ENCODE peak calls at places on chromosomes 7 and 10, in four cellular contexts. A is A549, I is heart right ventricle, M is mammary epithelial cell. C is an unnamed sample.

GRCh38 chr7:100585511-100586265 is at the start of gene LRCH4:
- DNase-seq in A (peak), I (no peak), M (peak), C (no peak)

GRCh38 chr10:124341768-124342135 is 77.0 kb downstream of the OAT start:
- DNase-seq in A (no peak), I (no peak), M (no peak), C (no peak)

GRCh38 chr7:92456241-92456640 is 9.0 kb downstream of the GATAD1 start:
- DNase-seq in A (no peak), I (no peak), M (no peak), C (no peak)

GRCh38 chr7:18064242-18064838 is 36.7 kb upstream of the PRPS1L1 start:
- DNase-seq in A (peak), I (no peak), M (peak), C (no peak)

GRCh38 chr10:90162464-90162863 is 461.1 kb downstream of the KIF20B start:
- DNase-seq in A (no peak), I (no peak), M (peak), C (no peak)

GRCh38 chr10:43385412-43386004 is 14.1 kb downstream of the FXYD4 start:
- DNase-seq in A (no peak), I (no peak), M (no peak), C (no peak)

GRCh38 chr7:130998993-130999602 is 265.1 kb upstream of the KLF14 start:
- DNase-seq in A (no peak), I (no peak), M (peak), C (no peak)

GRCh38 chr10:119898577-119898976 is 6.0 kb downstream of the SEC23IP start:
- DNase-seq in A (no peak), I (no peak), M (no peak), C (no peak)

GRCh38 chr7:46776790-46777189 is 805.1 kb downstream of the TNS3 start:
- DNase-seq in A (no peak), I (no peak), M (peak), C (no peak)

GRCh38 chr10:121734517-121735137 is 136.4 kb upstream of the FGFR2 start:
- DNase-seq in A (peak), I (no peak), M (peak), C (no peak)

GRCh38 chr7:115009736-115010435 is 88.0 kb downstream of the MDFIC start:
- DNase-seq in A (no peak), I (peak), M (no peak), C (peak)

GRCh38 chr7:65371468-65371867 is 2.2 kb upstream of the ZNF92 start:
- DNase-seq in A (no peak), I (no peak), M (no peak), C (no peak)

GRCh38 chr10:43000651-43001426 is 76.0 kb upstream of the RET start:
- DNase-seq in A (no peak), I (no peak), M (no peak), C (no peak)

GRCh38 chr7:10022957-10023356 is 950.7 kb upstream of the PHF14 start:
- DNase-seq in A (no peak), I (peak), M (no peak), C (no peak)

GRCh38 chr10:73287441-73287840 is 35.0 kb upstream of the MRPS16 start:
- DNase-seq in A (no peak), I (no peak), M (no peak), C (no peak)

GRCh38 chr10:118568327-118568848 is 27.1 kb downstream of the PRLHR start:
- DNase-seq in A (peak), I (peak), M (peak), C (no peak)

GRCh38 chr10:21495686-21496284 is 29.7 kb downstream of the SKIDA1 start:
- DNase-seq in A (peak), I (peak), M (peak), C (peak)

GRCh38 chr7:96021533-96021932 is 249.2 kb downstream of the DYNC1I1 start:
- DNase-seq in A (no peak), I (no peak), M (peak), C (no peak)

GRCh38 chr7:332020-332517 is 42.1 kb downstream of the FOXL3 start:
- DNase-seq in A (no peak), I (no peak), M (no peak), C (no peak)

GRCh38 chr10:110919349-110919931 is at the start of gene SHOC2:
- DNase-seq in A (no peak), I (peak), M (no peak), C (peak)

GRCh38 chr7:92874567-92874966 is 38.2 kb upstream of the CDK6 start:
- DNase-seq in A (no peak), I (no peak), M (no peak), C (no peak)

GRCh38 chr7:28509256-28510021 is 97.1 kb downstream of the CREB5 start:
- DNase-seq in A (no peak), I (peak), M (peak), C (no peak)

GRCh38 chr10:94085288-94085687 is 91.6 kb downstream of the PLCE1 start:
- DNase-seq in A (no peak), I (no peak), M (no peak), C (no peak)

GRCh38 chr7:73905360-73905759 is 44.4 kb downstream of the TMEM270 start:
- DNase-seq in A (no peak), I (no peak), M (no peak), C (no peak)

GRCh38 chr7:139936760-139937310 is 107.8 kb downstream of the TBXAS1 start:
- DNase-seq in A (no peak), I (peak), M (peak), C (no peak)

GRCh38 chr7:133064082-133064825 is 17.6 kb downstream of the CHCHD3 start:
- DNase-seq in A (no peak), I (no peak), M (no peak), C (no peak)

GRCh38 chr10:132915411-132915810 is 27.0 kb downstream of the CFAP46 start:
- DNase-seq in A (no peak), I (no peak), M (no peak), C (no peak)

GRCh38 chr7:99805641-99806040 is 21.7 kb upstream of the CYP3A4 start:
- DNase-seq in A (no peak), I (no peak), M (no peak), C (no peak)

GRCh38 chr7:45074738-45075644 is 13.8 kb downstream of the NACAD start:
- DNase-seq in A (no peak), I (no peak), M (no peak), C (no peak)

GRCh38 chr7:7454000-7454399 is 81.7 kb downstream of the COL28A1 start:
- DNase-seq in A (no peak), I (no peak), M (no peak), C (no peak)

GRCh38 chr7:105003275-105003674 is 10.7 kb upstream of the KMT2E start:
- DNase-seq in A (peak), I (peak), M (peak), C (peak)

GRCh38 chr10:121994429-121994881 is 5.5 kb downstream of the TACC2 start:
- DNase-seq in A (no peak), I (peak), M (peak), C (peak)

GRCh38 chr7:15016726-15017125 is 114.2 kb upstream of the DGKB start:
- DNase-seq in A (no peak), I (no peak), M (peak), C (no peak)

GRCh38 chr10:59854571-59854970 is 51.8 kb downstream of the CCDC6 start:
- DNase-seq in A (no peak), I (no peak), M (no peak), C (no peak)

GRCh38 chr10:59857921-59858320 is 48.4 kb downstream of the CCDC6 start:
- DNase-seq in A (no peak), I (no peak), M (no peak), C (no peak)

GRCh38 chr10:59856104-59856503 is 50.3 kb downstream of the CCDC6 start:
- DNase-seq in A (no peak), I (no peak), M (no peak), C (no peak)

GRCh38 chr10:59859570-59859969 is 46.8 kb downstream of the CCDC6 start:
- DNase-seq in A (no peak), I (no peak), M (no peak), C (no peak)

DNA sequence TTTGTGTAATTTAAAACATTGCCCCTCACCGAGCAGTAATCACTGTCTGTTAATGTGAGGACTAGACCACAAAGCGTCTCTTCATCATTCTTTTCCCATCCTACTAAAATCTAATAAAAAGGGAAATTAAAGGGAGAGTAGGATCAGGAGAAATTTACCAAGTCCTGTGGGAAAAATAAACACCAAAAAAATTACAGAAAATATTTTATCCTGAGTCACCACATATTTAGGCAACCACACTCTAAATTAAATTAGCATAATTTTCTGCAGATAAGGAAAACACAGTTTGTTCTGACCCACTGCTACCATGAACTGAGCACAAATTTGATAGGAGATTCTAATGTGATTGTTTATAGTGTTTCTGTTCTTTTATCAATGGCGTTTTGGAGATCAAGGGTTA is 49.3 kb downstream of the CCDC6 start:
- DNase-seq in A (no peak), I (no peak), M (no peak), C (no peak)
- H3K4me3 ChIP-seq in A (no peak), I (no peak), M (no peak), C (no peak)

GRCh38 chr7:37408885-37409248 is 39.8 kb downstream of the ELMO1 start:
- DNase-seq in A (no peak), I (no peak), M (no peak), C (no peak)
- H3K4me3 ChIP-seq in A (no peak), I (no peak), M (no peak), C (no peak)

GRCh38 chr10:56624082-56624481 is 263.0 kb upstream of the ZWINT start:
- DNase-seq in A (no peak), I (no peak), M (no peak), C (no peak)

GRCh38 chr10:56622335-56622973 is 261.4 kb upstream of the ZWINT start:
- DNase-seq in A (no peak), I (no peak), M (no peak), C (no peak)

GRCh38 chr10:56623064-56623463 is 262.0 kb upstream of the ZWINT start:
- DNase-seq in A (no peak), I (no peak), M (no peak), C (no peak)
- H3K4me3 ChIP-seq in A (no peak), I (no peak), M (no peak), C (no peak)

GRCh38 chr7:128270799-128271411 is 29.8 kb downstream of the LEP start:
- DNase-seq in A (no peak), I (no peak), M (no peak), C (no peak)

GRCh38 chr7:128274890-128275603 is 34.0 kb downstream of the LEP start:
- DNase-seq in A (no peak), I (no peak), M (no peak), C (no peak)

GRCh38 chr7:128268233-128268632 is 27.2 kb downstream of the LEP start:
- DNase-seq in A (no peak), I (no peak), M (no peak), C (no peak)

GRCh38 chr7:128274246-128274889 is 33.3 kb downstream of the LEP start:
- DNase-seq in A (no peak), I (no peak), M (no peak), C (no peak)

GRCh38 chr7:128271471-128272454 is 30.7 kb downstream of the LEP start:
- DNase-seq in A (no peak), I (no peak), M (no peak), C (no peak)
- H3K4me3 ChIP-seq in A (no peak), I (peak), M (peak), C (peak)

C was measured in tibial artery.